ENCODE peak calls at places on chromosomes 16 and 17, in eight cellular contexts. R is CD8-positive, alpha-beta memory T cell; D is heart right ventricle; X is OCI-LY7; I is PC-3; B is IMR-90; N is GM23338; G is aorta. Y is an unnamed sample. For H3K4me1, the result is how much of the 10 kb centered on the place peaks cover.

GRCh38 chr16:67277999-67278772 is 1.1 kb upstream of the PLEKHG4 start:
- DNase-seq in R (no peak), D (no peak), X (no peak), I (peak), B (peak), N (peak), G (peak), Y (no peak)

GRCh38 chr17:81342700-81343070 is 47.6 kb upstream of the SLC38A10 start:
- DNase-seq in R (no peak), D (no peak), X (no peak), I (no peak), B (no peak), N (peak), G (no peak), Y (no peak)

GRCh38 chr17:79949646-79950292 is 85.9 kb downstream of the TBC1D16 start:
- DNase-seq in R (no peak), D (no peak), X (no peak), I (no peak), B (no peak), N (peak), G (no peak), Y (no peak)

GRCh38 chr16:19167710-19168172 is 299 bp upstream of the SYT17 start:
- DNase-seq in R (no peak), D (peak), X (peak), I (peak), B (peak), N (peak), G (peak), Y (peak)

GRCh38 chr16:3945751-3946603 is 65.5 kb upstream of the CREBBP start:
- DNase-seq in R (no peak), D (no peak), X (no peak), I (peak), B (peak), N (peak), G (peak), Y (peak)

GRCh38 chr16:25012525-25012991 is 2.6 kb downstream of the ARHGAP17 start:
- DNase-seq in R (no peak), D (no peak), X (no peak), I (peak), B (peak), N (no peak), G (no peak), Y (no peak)

GRCh38 chr16:55597928-55598327 is 31.4 kb downstream of the CAPNS2 start:
- DNase-seq in R (no peak), D (no peak), X (no peak), I (no peak), B (no peak), N (no peak), G (no peak), Y (no peak)

GRCh38 chr16:22373662-22374310 is 633 bp downstream of the CDR2 start:
- DNase-seq in R (peak), D (peak), X (peak), I (no peak), B (no peak), N (peak), G (peak), Y (peak)

GRCh38 chr17:35969558-35970442 is 11.5 kb downstream of the CCL16 start:
- DNase-seq in R (peak), D (peak), X (peak), I (peak), B (peak), N (peak), G (peak), Y (peak)

GRCh38 chr16:68892898-68893297 is 49.6 kb downstream of the TANGO6 start:
- DNase-seq in R (no peak), D (no peak), X (no peak), I (no peak), B (no peak), N (no peak), G (no peak), Y (no peak)

GRCh38 chr17:17139972-17140589 is 66.1 kb downstream of the PLD6 start:
- DNase-seq in R (no peak), D (no peak), X (peak), I (no peak), B (no peak), N (peak), G (no peak), Y (peak)
- H3K4me1 ChIP-seq in R (under half), D (under half), X (under half), I (under half), B (under half), N (under half), G (under half), Y (under half)

DNA sequence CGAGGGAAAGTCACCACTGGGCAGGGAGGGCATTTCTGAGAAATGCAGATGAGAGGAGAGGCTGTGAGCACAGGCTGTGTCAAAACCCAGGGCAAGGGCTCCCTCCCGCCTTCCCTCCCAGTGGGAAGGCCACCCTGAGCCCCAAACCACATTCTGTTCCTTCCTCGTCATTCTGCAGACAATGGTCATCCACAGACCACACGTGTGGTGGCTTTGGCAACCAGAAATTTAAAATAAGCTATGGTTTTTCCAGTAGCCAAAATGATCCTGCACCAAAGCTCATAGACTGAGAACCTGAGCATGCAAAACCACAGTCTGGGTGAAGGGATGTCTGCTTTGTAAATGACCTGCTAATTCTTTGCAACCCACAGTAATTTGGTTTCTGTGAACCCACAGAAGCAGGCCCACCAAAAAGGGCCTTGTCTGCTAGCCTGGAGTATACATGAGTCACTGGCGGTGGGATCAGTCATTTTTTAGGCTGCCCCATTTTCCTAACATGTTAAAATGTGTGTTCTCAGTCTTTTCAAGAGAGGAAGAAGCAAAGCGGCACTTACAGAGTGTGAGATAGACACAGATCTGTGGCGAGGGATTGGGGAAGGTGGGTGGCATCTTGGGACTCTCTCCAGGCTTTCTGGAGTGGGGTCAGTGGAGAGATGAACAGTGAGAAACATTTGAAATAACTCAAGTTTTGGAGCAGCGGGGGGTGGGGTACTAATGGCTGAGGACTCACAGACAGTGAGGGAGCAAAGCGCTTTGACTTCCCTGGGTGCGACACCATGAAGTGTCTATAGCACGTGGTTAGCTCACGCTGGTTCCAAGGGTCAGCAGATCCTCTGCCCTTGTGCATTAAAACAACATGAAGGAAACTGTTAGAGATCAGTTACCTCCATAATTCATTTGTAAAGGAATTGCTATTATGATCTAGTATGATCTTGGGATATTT is 20.5 kb downstream of the GRB7 start:
- DNase-seq in R (peak), D (no peak), X (peak), I (no peak), B (no peak), N (no peak), G (no peak), Y (no peak)
- H3K27ac ChIP-seq in R (no peak), D (no peak), X (peak), I (no peak), B (no peak), N (no peak), G (no peak), Y (no peak)

GRCh38 chr16:71920658-71921057 is 25.3 kb downstream of the IST1 start:
- DNase-seq in R (no peak), D (no peak), X (no peak), I (no peak), B (no peak), N (no peak), G (no peak), Y (no peak)

GRCh38 chr16:71916397-71916920 is 21.1 kb downstream of the IST1 start:
- DNase-seq in R (no peak), D (no peak), X (no peak), I (no peak), B (peak), N (no peak), G (no peak), Y (no peak)

GRCh38 chr16:71915350-71915749 is 20.0 kb downstream of the IST1 start:
- DNase-seq in R (no peak), D (no peak), X (no peak), I (no peak), B (no peak), N (no peak), G (no peak), Y (no peak)

GRCh38 chr16:71917900-71918299 is 22.6 kb downstream of the IST1 start:
- DNase-seq in R (no peak), D (no peak), X (no peak), I (no peak), B (peak), N (no peak), G (no peak), Y (no peak)

GRCh38 chr16:71919033-71919432 is 23.7 kb downstream of the IST1 start:
- DNase-seq in R (no peak), D (no peak), X (no peak), I (no peak), B (no peak), N (no peak), G (no peak), Y (no peak)
- H3K4me1 ChIP-seq in R (under half), D (under half), X (under half), I (under half), B (under half), N (under half), G (under half), Y (under half)

GRCh38 chr17:62629556-62630364 is 2.3 kb downstream of the MRC2 start:
- DNase-seq in R (no peak), D (no peak), X (no peak), I (no peak), B (no peak), N (peak), G (no peak), Y (no peak)

GRCh38 chr17:62630365-62631085 is 3.1 kb downstream of the MRC2 start:
- DNase-seq in R (no peak), D (no peak), X (no peak), I (no peak), B (peak), N (no peak), G (no peak), Y (no peak)

GRCh38 chr17:62627219-62627903 is at the start of gene MRC2:
- DNase-seq in R (no peak), D (peak), X (no peak), I (peak), B (peak), N (peak), G (peak), Y (peak)

GRCh38 chr17:62627904-62628603 is 584 bp downstream of the MRC2 start:
- DNase-seq in R (no peak), D (peak), X (no peak), I (peak), B (peak), N (peak), G (peak), Y (peak)

GRCh38 chr17:62628845-62629555 is 1.5 kb downstream of the MRC2 start:
- DNase-seq in R (no peak), D (peak), X (no peak), I (no peak), B (peak), N (peak), G (peak), Y (peak)
- H3K27ac ChIP-seq in R (no peak), D (peak), X (no peak), I (no peak), B (peak), N (no peak), G (peak), Y (no peak)

Y was measured in right cardiac atrium.